ENCODE peak calls at places on chromosomes 3 and 15, in four cellular contexts. One of them, this sample, is unnamed.

GRCh38 chr3:136149569-136150136 is 46.5 kb downstream of the MSL2 start:
- DNase-seq in GM23338: no peak
- DNase-seq in lung: no peak
- DNase-seq in astrocyte: peak; percentile 34
- DNase-seq in this sample: no peak

GRCh38 chr15:70245932-70246622 is 148.4 kb upstream of the TLE3 start:
- DNase-seq in GM23338: no peak
- DNase-seq in lung: peak; percentile 53
- DNase-seq in astrocyte: peak; percentile 48
- DNase-seq in this sample: no peak

GRCh38 chr3:42405857-42406256 is 4.6 kb downstream of the LYZL4 start:
- DNase-seq in GM23338: no peak
- DNase-seq in lung: no peak
- DNase-seq in astrocyte: no peak
- DNase-seq in this sample: no peak

GRCh38 chr3:64380539-64380938 is 155.3 kb upstream of the PRICKLE2 start:
- DNase-seq in GM23338: no peak
- DNase-seq in lung: no peak
- DNase-seq in astrocyte: no peak
- DNase-seq in this sample: no peak

GRCh38 chr3:142808103-142808917 is 80.6 kb downstream of the PCOLCE2 start:
- DNase-seq in GM23338: no peak
- DNase-seq in lung: no peak
- DNase-seq in astrocyte: peak; percentile 82
- DNase-seq in this sample: no peak

GRCh38 chr15:29039466-29040366 is 153.9 kb downstream of the APBA2 start:
- DNase-seq in GM23338: peak; percentile 17
- DNase-seq in lung: no peak
- DNase-seq in astrocyte: peak; percentile 59
- DNase-seq in this sample: no peak

GRCh38 chr15:58505581-58505980 is 73.8 kb downstream of the LIPC start:
- DNase-seq in GM23338: no peak
- DNase-seq in lung: no peak
- DNase-seq in astrocyte: peak; percentile 32
- DNase-seq in this sample: no peak

GRCh38 chr3:143731776-143732175 is 116.5 kb downstream of the SLC9A9 start:
- DNase-seq in GM23338: no peak
- DNase-seq in lung: no peak
- DNase-seq in astrocyte: no peak
- DNase-seq in this sample: no peak

GRCh38 chr15:95559875-95560394 is 770.6 kb upstream of the NR2F2 start:
- DNase-seq in GM23338: no peak
- DNase-seq in lung: no peak
- DNase-seq in astrocyte: peak; percentile 94
- DNase-seq in this sample: no peak

GRCh38 chr3:170760174-170760526 is 109.8 kb downstream of the RPL22L1 start:
- DNase-seq in GM23338: no peak
- DNase-seq in lung: no peak
- DNase-seq in astrocyte: peak; percentile 72
- DNase-seq in this sample: no peak

GRCh38 chr15:57654136-57654845 is 52.2 kb upstream of the POLR2M start:
- DNase-seq in GM23338: no peak
- DNase-seq in lung: no peak
- DNase-seq in astrocyte: no peak
- DNase-seq in this sample: no peak

GRCh38 chr15:52343831-52344230 is 48.2 kb upstream of the MYO5C start:
- DNase-seq in GM23338: no peak
- DNase-seq in lung: no peak
- DNase-seq in astrocyte: peak; percentile 52
- DNase-seq in this sample: no peak

GRCh38 chr15:51726302-51727073 is 11.0 kb downstream of the LYSMD2 start:
- DNase-seq in GM23338: peak; percentile 83
- DNase-seq in lung: no peak
- DNase-seq in astrocyte: peak; percentile 81
- DNase-seq in this sample: no peak

GRCh38 chr15:86919581-86919980 is 839.9 kb downstream of the AGBL1 start:
- DNase-seq in GM23338: no peak
- DNase-seq in lung: no peak
- DNase-seq in astrocyte: no peak
- DNase-seq in this sample: no peak

GRCh38 chr15:74176262-74177208 is 3.0 kb downstream of the ISLR start:
- DNase-seq in GM23338: peak; percentile 44
- DNase-seq in lung: no peak
- DNase-seq in astrocyte: no peak
- DNase-seq in this sample: no peak

GRCh38 chr15:65991721-65992472 is 122.6 kb downstream of the RAB11A start:
- DNase-seq in GM23338: no peak
- DNase-seq in lung: no peak
- DNase-seq in astrocyte: no peak
- DNase-seq in this sample: no peak

GRCh38 chr3:138642226-138642926 is 33.8 kb downstream of the FAIM start:
- DNase-seq in GM23338: no peak
- DNase-seq in lung: no peak
- DNase-seq in astrocyte: no peak
- DNase-seq in this sample: no peak

GRCh38 chr3:195033531-195034091 is 237.3 kb downstream of the XXYLT1 start:
- DNase-seq in GM23338: no peak
- DNase-seq in lung: no peak
- DNase-seq in astrocyte: no peak
- DNase-seq in this sample: no peak

GRCh38 chr3:193816656-193817311 is 223.8 kb downstream of the OPA1 start:
- DNase-seq in GM23338: peak; percentile 92
- DNase-seq in lung: peak; percentile 51
- DNase-seq in astrocyte: peak; percentile 31
- DNase-seq in this sample: peak; percentile 83

GRCh38 chr3:69696365-69696764 is 42.9 kb upstream of the MITF start:
- DNase-seq in GM23338: peak; percentile 19
- DNase-seq in lung: no peak
- DNase-seq in astrocyte: no peak
- DNase-seq in this sample: no peak

GRCh38 chr15:57861805-57862586 is 155.5 kb downstream of the POLR2M start:
- DNase-seq in GM23338: no peak
- DNase-seq in lung: no peak
- DNase-seq in astrocyte: peak; percentile 84
- DNase-seq in this sample: no peak

GRCh38 chr3:141388823-141389617 is 20.7 kb downstream of the ZBTB38 start:
- DNase-seq in GM23338: no peak
- DNase-seq in lung: no peak
- DNase-seq in astrocyte: no peak
- DNase-seq in this sample: no peak

GRCh38 chr15:33780011-33780768 is 188.1 kb upstream of the CHRM5 start:
- DNase-seq in GM23338: no peak
- DNase-seq in lung: no peak
- DNase-seq in astrocyte: no peak
- DNase-seq in this sample: no peak

GRCh38 chr3:42600958-42601675 is 631 bp downstream of the NKTR start:
- DNase-seq in GM23338: peak; percentile 82
- DNase-seq in lung: peak; percentile 68
- DNase-seq in astrocyte: peak; percentile 67
- DNase-seq in this sample: peak; percentile 73

GRCh38 chr3:174439621-174440349 is 419.3 kb upstream of the NAALADL2 start:
- DNase-seq in GM23338: peak; percentile 25
- DNase-seq in lung: peak; percentile 50
- DNase-seq in astrocyte: peak; percentile 99
- DNase-seq in this sample: peak; percentile 30

GRCh38 chr15:33565099-33565498 is 254.3 kb downstream of the RYR3 start:
- DNase-seq in GM23338: no peak
- DNase-seq in lung: peak; percentile 39
- DNase-seq in astrocyte: peak; percentile 52
- DNase-seq in this sample: peak; percentile 36

GRCh38 chr3:190780524-190780923 is 82.0 kb downstream of the GMNC start:
- DNase-seq in GM23338: no peak
- DNase-seq in lung: no peak
- DNase-seq in astrocyte: no peak
- DNase-seq in this sample: no peak

GRCh38 chr3:142355692-142356091 is 92.1 kb downstream of the XRN1 start:
- DNase-seq in GM23338: no peak
- DNase-seq in lung: no peak
- DNase-seq in astrocyte: no peak
- DNase-seq in this sample: no peak

GRCh38 chr3:179018808-179019207 is 52.8 kb downstream of the ZMAT3 start:
- DNase-seq in GM23338: no peak
- DNase-seq in lung: no peak
- DNase-seq in astrocyte: no peak
- DNase-seq in this sample: no peak

GRCh38 chr15:23497710-23498111 is 50.7 kb upstream of the GOLGA6L2 start:
- DNase-seq in GM23338: peak; percentile 44
- DNase-seq in lung: no peak
- DNase-seq in astrocyte: no peak
- DNase-seq in this sample: no peak

GRCh38 chr15:53862371-53862770 is 102.9 kb upstream of the WDR72 start:
- DNase-seq in GM23338: no peak
- DNase-seq in lung: no peak
- DNase-seq in astrocyte: no peak
- DNase-seq in this sample: no peak

GRCh38 chr3:71582612-71583568 is 638 bp downstream of the FOXP1 start:
- DNase-seq in GM23338: peak; percentile 88
- DNase-seq in lung: peak; percentile 75
- DNase-seq in astrocyte: peak; percentile 51
- DNase-seq in this sample: peak; percentile 83

GRCh38 chr3:45241206-45241605 is 15.1 kb upstream of the TMEM158 start:
- DNase-seq in GM23338: no peak
- DNase-seq in lung: no peak
- DNase-seq in astrocyte: no peak
- DNase-seq in this sample: no peak

GRCh38 chr15:80068578-80068977 is 9.1 kb downstream of the ZFAND6 start:
- DNase-seq in GM23338: no peak
- DNase-seq in lung: no peak
- DNase-seq in astrocyte: peak; percentile 36
- DNase-seq in this sample: no peak

GRCh38 chr3:129627350-129628168 is 21.1 kb upstream of the PLXND1 start:
- DNase-seq in GM23338: peak; percentile 95
- DNase-seq in lung: peak; percentile 76
- DNase-seq in astrocyte: peak; percentile 59
- DNase-seq in this sample: peak; percentile 87
- TF ChIP-seq CTCF in GM23338: peak; percentile 87
- TF ChIP-seq CTCF in lung: peak; percentile 86
- TF ChIP-seq CTCF in astrocyte: peak; percentile 81
- TF ChIP-seq CTCF in this sample: peak; percentile 89

GRCh38 chr15:61653110-61653509 is 407.1 kb downstream of the VPS13C start:
- DNase-seq in GM23338: peak; percentile 18
- DNase-seq in lung: no peak
- DNase-seq in astrocyte: no peak
- DNase-seq in this sample: no peak
- H3K27ac ChIP-seq in GM23338: no peak overlapping the region
- H3K27ac ChIP-seq in lung: no peak overlapping the region
- H3K27ac ChIP-seq in astrocyte: no peak overlapping the region
- H3K27ac ChIP-seq in this sample: no peak overlapping the region

DNA sequence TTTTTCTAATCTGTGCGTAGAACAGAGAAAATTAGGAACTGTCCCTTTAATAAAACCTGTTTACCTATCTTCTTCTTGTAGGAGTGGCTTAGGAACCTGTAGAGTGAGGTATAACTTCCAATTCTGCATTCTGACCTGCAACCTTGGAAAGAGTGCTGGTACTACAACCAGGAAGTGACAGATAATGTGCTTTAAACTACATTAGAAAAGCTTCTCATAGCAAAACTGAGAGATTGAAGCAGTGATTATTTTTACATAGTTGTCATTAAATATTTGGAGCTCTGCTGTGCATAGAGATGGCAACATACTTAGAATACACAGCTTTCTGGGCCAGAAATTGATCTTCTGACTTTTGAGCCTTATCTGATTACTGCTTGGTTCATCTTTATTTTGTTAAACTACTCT is 50.4 kb upstream of the ZDHHC23 start:
- DNase-seq in GM23338: no peak
- DNase-seq in lung: no peak
- DNase-seq in astrocyte: no peak
- DNase-seq in this sample: no peak
- H3K4me3 ChIP-seq in GM23338: no peak overlapping the region
- H3K4me3 ChIP-seq in lung: no peak overlapping the region
- H3K4me3 ChIP-seq in astrocyte: no peak overlapping the region
- H3K4me3 ChIP-seq in this sample: no peak overlapping the region

GRCh38 chr3:128592891-128593290 is 57.7 kb downstream of the RPN1 start:
- DNase-seq in GM23338: no peak
- DNase-seq in lung: no peak
- DNase-seq in astrocyte: no peak
- DNase-seq in this sample: no peak

GRCh38 chr3:128588147-128588546 is 62.5 kb downstream of the RPN1 start:
- DNase-seq in GM23338: no peak
- DNase-seq in lung: no peak
- DNase-seq in astrocyte: no peak
- DNase-seq in this sample: no peak

GRCh38 chr3:128591728-128592426 is 58.7 kb downstream of the RPN1 start:
- DNase-seq in GM23338: no peak
- DNase-seq in lung: no peak
- DNase-seq in astrocyte: no peak
- DNase-seq in this sample: no peak

GRCh38 chr3:128587391-128587790 is 63.2 kb downstream of the RPN1 start:
- DNase-seq in GM23338: no peak
- DNase-seq in lung: no peak
- DNase-seq in astrocyte: no peak
- DNase-seq in this sample: no peak

GRCh38 chr3:128590948-128591347 is 59.7 kb downstream of the RPN1 start:
- DNase-seq in GM23338: peak; percentile 81
- DNase-seq in lung: no peak
- DNase-seq in astrocyte: no peak
- DNase-seq in this sample: no peak
- TF ChIP-seq CTCF in GM23338: peak; percentile 62
- TF ChIP-seq CTCF in lung: no peak
- TF ChIP-seq CTCF in astrocyte: no peak
- TF ChIP-seq CTCF in this sample: no peak

DNA sequence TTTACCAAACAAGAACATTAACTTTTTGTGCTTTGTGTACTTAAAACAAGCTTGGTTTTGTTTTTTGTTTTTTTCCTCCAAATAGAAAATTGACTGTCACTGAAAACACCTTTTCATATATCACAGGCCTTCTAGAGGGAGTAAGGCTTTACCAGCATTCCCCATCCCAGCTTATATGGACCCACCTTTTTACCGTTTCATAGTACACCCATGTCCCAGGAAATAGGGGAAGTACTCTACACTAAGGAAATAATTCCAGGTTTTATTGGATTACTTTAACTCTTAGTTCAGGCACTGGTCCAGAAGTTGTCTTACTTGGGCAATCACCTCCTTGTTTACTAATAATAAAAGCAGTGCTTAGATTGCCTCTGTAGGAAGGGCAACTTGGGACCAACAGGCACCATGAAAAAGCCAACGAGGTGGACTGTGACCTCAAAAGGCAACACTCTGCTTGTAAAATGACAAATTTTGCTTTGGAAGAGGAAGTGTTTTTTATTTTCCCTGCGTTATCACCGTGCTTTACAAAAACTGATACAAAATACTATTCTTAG is 26.2 kb downstream of the HMG20A start:
- DNase-seq in GM23338: no peak
- DNase-seq in lung: no peak
- DNase-seq in astrocyte: no peak
- DNase-seq in this sample: no peak
- H3K27ac ChIP-seq in GM23338: no peak overlapping the region
- H3K27ac ChIP-seq in lung: no peak overlapping the region
- H3K27ac ChIP-seq in astrocyte: no peak overlapping the region
- H3K27ac ChIP-seq in this sample: no peak overlapping the region